ENCODE peak calls at places on chromosomes 5 and 9, in seven cellular contexts. G is neural progenitor cell; K is endodermal cell; L is CD8-positive, alpha-beta memory T cell; Y is cardiac muscle cell; O is right cardiac atrium; J is tibial artery. A is an unnamed sample.

GRCh38 chr5:137858223-137858916 is 9.3 kb upstream of the MYOT start:
- DNase-seq in J (no peak), G (no peak), L (no peak), Y (peak; percentile 63), O (no peak), K (no peak), A (peak; percentile 7)

GRCh38 chr5:181261320-181262085 is 560 bp upstream of the TRIM52 start:
- DNase-seq in Y (peak; percentile 74), K (peak; percentile 90), G (peak; percentile 81), O (peak; percentile 81), L (peak; percentile 82), J (peak; percentile 86), A (peak; percentile 84)

GRCh38 chr5:96868603-96869371 is 7.5 kb upstream of the ERAP2 start:
- DNase-seq in G (peak; percentile 73), L (peak; percentile 48), K (no peak), J (no peak), O (no peak), Y (peak; percentile 83), A (peak; percentile 84)

GRCh38 chr5:138874771-138875628 is at the start of gene LRRTM2:
- DNase-seq in O (no peak), Y (peak; percentile 59), L (no peak), J (no peak), G (peak; percentile 25), K (no peak), A (peak; percentile 89)

GRCh38 chr5:124512236-124512635 is 234.2 kb downstream of the ZNF608 start:
- DNase-seq in J (no peak), G (no peak), O (peak; percentile 44), L (no peak), Y (peak; percentile 13), K (no peak), A (no peak)

GRCh38 chr9:114108016-114108833 is 9.1 kb upstream of the KIF12 start:
- DNase-seq in J (peak; percentile 81), O (peak; percentile 81), G (peak; percentile 94), L (no peak), Y (peak; percentile 90), K (peak; percentile 96), A (peak; percentile 86)

GRCh38 chr9:10855847-10856246 is 243.0 kb upstream of the PTPRD start:
- DNase-seq in G (peak; percentile 63), K (no peak), Y (peak; percentile 27), J (no peak), O (no peak), L (no peak), A (peak; percentile 4)

GRCh38 chr9:4137755-4138154 is 162.1 kb downstream of the GLIS3 start:
- DNase-seq in G (no peak), Y (peak; percentile 42), O (no peak), K (no peak), J (no peak), L (no peak), A (peak; percentile 59)

GRCh38 chr9:19145881-19146280 is 18.6 kb upstream of the PLIN2 start:
- DNase-seq in J (no peak), Y (no peak), O (no peak), G (no peak), K (no peak), L (no peak), A (no peak)

GRCh38 chr9:120692901-120693573 is 21.2 kb downstream of the MEGF9 start:
- DNase-seq in Y (peak; percentile 62), G (no peak), L (no peak), J (no peak), O (no peak), K (no peak), A (peak; percentile 65)

GRCh38 chr9:129242971-129243561 is 65.0 kb upstream of the IER5L start:
- DNase-seq in J (peak; percentile 89), Y (peak; percentile 63), L (no peak), O (peak; percentile 67), K (no peak), G (no peak), A (peak; percentile 61)

GRCh38 chr5:73154607-73155006 is 18.4 kb upstream of the TMEM174 start:
- DNase-seq in K (no peak), O (no peak), L (no peak), G (no peak), J (no peak), Y (no peak), A (no peak)

GRCh38 chr5:73152411-73153388 is 20.3 kb upstream of the TMEM174 start:
- DNase-seq in G (no peak), O (no peak), J (no peak), Y (no peak), L (no peak), K (peak; percentile 71), A (no peak)

GRCh38 chr5:73151733-73152410 is 21.1 kb upstream of the TMEM174 start:
- DNase-seq in Y (no peak), J (no peak), L (no peak), O (no peak), K (no peak), G (no peak), A (peak; percentile 14)

GRCh38 chr5:73155541-73156222 is 17.3 kb upstream of the TMEM174 start:
- DNase-seq in K (no peak), O (no peak), Y (peak; percentile 27), L (no peak), G (peak; percentile 15), J (no peak), A (no peak)

GRCh38 chr5:73153513-73153912 is 19.5 kb upstream of the TMEM174 start:
- DNase-seq in Y (no peak), L (no peak), G (no peak), K (no peak), J (no peak), O (no peak), A (no peak)
- H3K27me3 ChIP-seq in Y (no peaks in the 10 kb centered on the region), L (peaks cover 34% of the 10 kb centered on the region), G (no peaks in the 10 kb centered on the region), K (no peaks in the 10 kb centered on the region), J (no peaks in the 10 kb centered on the region), O (no peaks in the 10 kb centered on the region), A (no peaks in the 10 kb centered on the region)

GRCh38 chr5:135869151-135869737 is 26.4 kb downstream of the IL9 start:
- DNase-seq in J (no peak), K (no peak), Y (no peak), O (no peak), G (no peak), L (no peak), A (no peak)
- H3K27me3 ChIP-seq in J (no peaks in the 10 kb centered on the region), K (no peaks in the 10 kb centered on the region), Y (peaks cover 5% of the 10 kb centered on the region), O (no peaks in the 10 kb centered on the region), G (no peaks in the 10 kb centered on the region), L (no peaks in the 10 kb centered on the region), A (peaks cover 47% of the 10 kb centered on the region)

GRCh38 chr5:176733586-176734262 is 76.6 kb upstream of the UNC5A start:
- DNase-seq in K (peak; percentile 32), G (no peak), L (no peak), O (no peak), J (peak; percentile 59), Y (no peak), A (peak; percentile 10)

GRCh38 chr5:176734756-176735342 is 75.5 kb upstream of the UNC5A start:
- DNase-seq in K (peak; percentile 20), L (no peak), O (no peak), Y (no peak), G (no peak), J (peak; percentile 35), A (no peak)

GRCh38 chr5:176737001-176737745 is 73.2 kb upstream of the UNC5A start:
- DNase-seq in L (no peak), J (peak; percentile 42), G (no peak), Y (no peak), O (no peak), K (peak; percentile 48), A (no peak)

GRCh38 chr5:176736271-176736965 is 73.9 kb upstream of the UNC5A start:
- DNase-seq in K (peak; percentile 43), J (peak; percentile 20), L (no peak), O (no peak), G (peak; percentile 52), Y (no peak), A (no peak)

DNA sequence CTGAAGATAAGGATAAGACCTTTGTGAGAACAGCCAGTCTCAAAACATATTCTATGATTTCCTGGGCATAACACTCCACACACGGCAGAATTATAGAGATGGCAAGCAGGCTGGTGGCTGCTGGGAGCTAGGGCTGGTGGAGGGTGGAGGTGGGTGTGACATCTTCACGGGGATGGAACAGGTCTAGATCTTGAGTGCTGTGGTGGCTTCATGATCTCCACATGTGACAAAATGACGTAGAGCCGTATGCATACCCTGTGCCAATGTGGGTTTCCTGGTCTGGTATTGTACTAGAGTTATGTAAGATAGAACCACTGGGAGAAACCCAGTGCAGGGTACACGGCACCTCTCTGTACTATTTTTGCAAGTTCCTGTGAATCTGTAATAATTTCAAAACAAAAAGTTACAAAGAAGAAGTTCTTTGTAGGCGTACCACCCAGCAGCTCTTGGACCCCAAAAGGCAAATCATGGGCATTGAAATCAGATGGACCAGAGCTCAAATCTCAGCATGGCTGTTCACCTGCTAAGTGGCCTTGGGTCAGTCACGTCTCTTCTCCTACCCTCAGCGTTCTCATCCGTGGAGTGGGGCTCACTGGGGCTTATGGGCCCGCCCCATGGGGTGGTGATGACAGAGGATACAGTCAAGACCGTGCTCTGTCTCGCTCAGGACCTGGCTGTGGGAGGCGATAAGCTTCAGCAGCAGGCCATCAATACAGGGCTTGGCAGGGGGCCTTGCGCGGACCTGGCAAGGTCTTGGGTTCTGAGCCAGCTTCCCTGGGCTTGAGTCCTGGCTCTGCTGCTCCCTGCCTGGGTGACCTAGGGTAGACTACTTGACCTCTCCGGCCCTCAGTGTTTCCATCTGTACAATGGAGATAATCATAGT is 74.7 kb upstream of the UNC5A start:
- DNase-seq in O (no peak), J (peak; percentile 34), G (no peak), L (no peak), Y (no peak), K (peak; percentile 38), A (no peak)
- H3K27me3 ChIP-seq in O (no peaks in the 10 kb centered on the region), J (peaks cover 71% of the 10 kb centered on the region), G (no peaks in the 10 kb centered on the region), L (peaks cover 9% of the 10 kb centered on the region), Y (peaks cover 6% of the 10 kb centered on the region), K (no peaks in the 10 kb centered on the region), A (peaks cover 92% of the 10 kb centered on the region)

GRCh38 chr5:5078009-5078897 is 61.9 kb upstream of the ADAMTS16 start:
- DNase-seq in Y (no peak), G (peak; percentile 24), J (no peak), L (no peak), K (peak; percentile 78), O (no peak), A (no peak)
- H3K27me3 ChIP-seq in Y (no peaks in the 10 kb centered on the region), G (no peaks in the 10 kb centered on the region), J (peaks cover 2% of the 10 kb centered on the region), L (no peaks in the 10 kb centered on the region), K (no peaks in the 10 kb centered on the region), O (no peaks in the 10 kb centered on the region), A (peaks cover 24% of the 10 kb centered on the region)

A was measured in adipocyte.